ENCODE peak calls at places on chromosomes 1 and 21, in four cellular contexts. One of them, this sample, is unnamed.

GRCh38 chr1:155013632-155014031 is 11.0 kb downstream of the ZBTB7B start:
- DNase-seq in HCT116: no peak
- DNase-seq in SK-N-SH: no peak
- DNase-seq in K562: peak; percentile 73
- DNase-seq in this sample: no peak

GRCh38 chr21:36169465-36170128 is 13.0 kb downstream of the DOP1B start:
- DNase-seq in HCT116: no peak
- DNase-seq in SK-N-SH: no peak
- DNase-seq in K562: no peak
- DNase-seq in this sample: no peak

GRCh38 chr1:22717038-22717758 is 6.6 kb downstream of the EPHB2 start:
- DNase-seq in HCT116: no peak
- DNase-seq in SK-N-SH: no peak
- DNase-seq in K562: no peak
- DNase-seq in this sample: no peak

GRCh38 chr1:216914974-216915373 is 191.7 kb upstream of the ESRRG start:
- DNase-seq in HCT116: no peak
- DNase-seq in SK-N-SH: no peak
- DNase-seq in K562: no peak
- DNase-seq in this sample: no peak

GRCh38 chr1:241640149-241640866 is at the start of the genes CHML and OPN3:
- DNase-seq in HCT116: peak; percentile 65
- DNase-seq in SK-N-SH: peak; percentile 99
- DNase-seq in K562: peak; percentile 99
- DNase-seq in this sample: peak; percentile 76

GRCh38 chr1:67429011-67429527 is 1.1 kb downstream of the SERBP1 start:
- DNase-seq in HCT116: no peak
- DNase-seq in SK-N-SH: peak; percentile 32
- DNase-seq in K562: peak; percentile 30
- DNase-seq in this sample: no peak

GRCh38 chr1:172356620-172357019 is 63.9 kb upstream of the C1orf105 start:
- DNase-seq in HCT116: peak; percentile 56
- DNase-seq in SK-N-SH: no peak
- DNase-seq in K562: no peak
- DNase-seq in this sample: no peak

GRCh38 chr1:6349254-6349943 is 44.2 kb downstream of the ACOT7 start:
- DNase-seq in HCT116: no peak
- DNase-seq in SK-N-SH: no peak
- DNase-seq in K562: no peak
- DNase-seq in this sample: no peak

GRCh38 chr1:44653107-44653964 is 20.9 kb downstream of the TMEM53 start:
- DNase-seq in HCT116: no peak
- DNase-seq in SK-N-SH: no peak
- DNase-seq in K562: no peak
- DNase-seq in this sample: no peak

GRCh38 chr1:2975466-2976179 is 45.6 kb upstream of the ACTRT2 start:
- DNase-seq in HCT116: no peak
- DNase-seq in SK-N-SH: no peak
- DNase-seq in K562: no peak
- DNase-seq in this sample: no peak

GRCh38 chr1:15680614-15681345 is 3.3 kb upstream of the PLEKHM2 start:
- DNase-seq in HCT116: no peak
- DNase-seq in SK-N-SH: no peak
- DNase-seq in K562: no peak
- DNase-seq in this sample: peak; percentile 20

GRCh38 chr21:18716578-18717138 is 313.1 kb upstream of the TMPRSS15 start:
- DNase-seq in HCT116: no peak
- DNase-seq in SK-N-SH: no peak
- DNase-seq in K562: no peak
- DNase-seq in this sample: no peak

GRCh38 chr1:160575112-160575664 is 4.1 kb downstream of the CD84 start:
- DNase-seq in HCT116: no peak
- DNase-seq in SK-N-SH: no peak
- DNase-seq in K562: peak; percentile 30
- DNase-seq in this sample: no peak

GRCh38 chr1:205632374-205633169 is 761 bp upstream of the ELK4 start:
- DNase-seq in HCT116: peak; percentile 4
- DNase-seq in SK-N-SH: no peak
- DNase-seq in K562: no peak
- DNase-seq in this sample: no peak

GRCh38 chr1:59432531-59433439 is 135.9 kb downstream of the FGGY start:
- DNase-seq in HCT116: no peak
- DNase-seq in SK-N-SH: no peak
- DNase-seq in K562: no peak
- DNase-seq in this sample: peak; percentile 75

GRCh38 chr21:33844104-33844889 is 71.3 kb downstream of the ATP5PO start:
- DNase-seq in HCT116: no peak
- DNase-seq in SK-N-SH: no peak
- DNase-seq in K562: no peak
- DNase-seq in this sample: peak; percentile 40

GRCh38 chr1:113976609-113977278 is 2.5 kb upstream of the OLFML3 start:
- DNase-seq in HCT116: peak; percentile 3
- DNase-seq in SK-N-SH: peak; percentile 38
- DNase-seq in K562: peak; percentile 43
- DNase-seq in this sample: peak; percentile 37

GRCh38 chr1:166164995-166165660 is 1.7 kb downstream of the FAM78B start:
- DNase-seq in HCT116: no peak
- DNase-seq in SK-N-SH: peak; percentile 64
- DNase-seq in K562: peak; percentile 47
- DNase-seq in this sample: peak; percentile 8

GRCh38 chr1:6947952-6948351 is 162.7 kb downstream of the CAMTA1 start:
- DNase-seq in HCT116: no peak
- DNase-seq in SK-N-SH: no peak
- DNase-seq in K562: no peak
- DNase-seq in this sample: no peak

GRCh38 chr1:226411619-226412018 is 3.7 kb upstream of the PARP1 start:
- DNase-seq in HCT116: no peak
- DNase-seq in SK-N-SH: no peak
- DNase-seq in K562: no peak
- DNase-seq in this sample: no peak

GRCh38 chr1:32345289-32345827 is 9.3 kb upstream of the MARCKSL1 start:
- DNase-seq in HCT116: no peak
- DNase-seq in SK-N-SH: no peak
- DNase-seq in K562: peak; percentile 80
- DNase-seq in this sample: peak; percentile 75

GRCh38 chr1:232223309-232223708 is 406.6 kb downstream of the SIPA1L2 start:
- DNase-seq in HCT116: no peak
- DNase-seq in SK-N-SH: no peak
- DNase-seq in K562: no peak
- DNase-seq in this sample: no peak

GRCh38 chr21:21279193-21279901 is 281.1 kb downstream of the NCAM2 start:
- DNase-seq in HCT116: no peak
- DNase-seq in SK-N-SH: no peak
- DNase-seq in K562: no peak
- DNase-seq in this sample: no peak

GRCh38 chr21:42513151-42513984 is at the start of gene SLC37A1:
- DNase-seq in HCT116: no peak
- DNase-seq in SK-N-SH: peak; percentile 75
- DNase-seq in K562: peak; percentile 40
- DNase-seq in this sample: no peak

GRCh38 chr1:224524679-224525078 is 90.1 kb upstream of the WDR26 start:
- DNase-seq in HCT116: no peak
- DNase-seq in SK-N-SH: no peak
- DNase-seq in K562: no peak
- DNase-seq in this sample: no peak

GRCh38 chr1:175555266-175555665 is 188.1 kb downstream of the TNR start:
- DNase-seq in HCT116: no peak
- DNase-seq in SK-N-SH: no peak
- DNase-seq in K562: no peak
- DNase-seq in this sample: no peak

GRCh38 chr1:183632087-183632486 is 3.5 kb downstream of the ARPC5 start:
- DNase-seq in HCT116: no peak
- DNase-seq in SK-N-SH: no peak
- DNase-seq in K562: no peak
- DNase-seq in this sample: peak; percentile 44

GRCh38 chr1:178541829-178542553 is 29.1 kb downstream of the TEX35 start:
- DNase-seq in HCT116: no peak
- DNase-seq in SK-N-SH: peak; percentile 82
- DNase-seq in K562: peak; percentile 38
- DNase-seq in this sample: peak; percentile 88

GRCh38 chr1:170593612-170594011 is 61.6 kb downstream of the GORAB start:
- DNase-seq in HCT116: no peak
- DNase-seq in SK-N-SH: no peak
- DNase-seq in K562: no peak
- DNase-seq in this sample: no peak

GRCh38 chr1:109979489-109980091 is 5.0 kb upstream of the AHCYL1 start:
- DNase-seq in HCT116: no peak
- DNase-seq in SK-N-SH: no peak
- DNase-seq in K562: peak; percentile 78
- DNase-seq in this sample: no peak

GRCh38 chr21:32559004-32559610 is 26.2 kb downstream of the TCP10L start:
- DNase-seq in HCT116: no peak
- DNase-seq in SK-N-SH: no peak
- DNase-seq in K562: no peak
- DNase-seq in this sample: no peak

GRCh38 chr1:61332796-61333195 is 250.4 kb downstream of the NFIA start:
- DNase-seq in HCT116: no peak
- DNase-seq in SK-N-SH: no peak
- DNase-seq in K562: no peak
- DNase-seq in this sample: no peak

DNA sequence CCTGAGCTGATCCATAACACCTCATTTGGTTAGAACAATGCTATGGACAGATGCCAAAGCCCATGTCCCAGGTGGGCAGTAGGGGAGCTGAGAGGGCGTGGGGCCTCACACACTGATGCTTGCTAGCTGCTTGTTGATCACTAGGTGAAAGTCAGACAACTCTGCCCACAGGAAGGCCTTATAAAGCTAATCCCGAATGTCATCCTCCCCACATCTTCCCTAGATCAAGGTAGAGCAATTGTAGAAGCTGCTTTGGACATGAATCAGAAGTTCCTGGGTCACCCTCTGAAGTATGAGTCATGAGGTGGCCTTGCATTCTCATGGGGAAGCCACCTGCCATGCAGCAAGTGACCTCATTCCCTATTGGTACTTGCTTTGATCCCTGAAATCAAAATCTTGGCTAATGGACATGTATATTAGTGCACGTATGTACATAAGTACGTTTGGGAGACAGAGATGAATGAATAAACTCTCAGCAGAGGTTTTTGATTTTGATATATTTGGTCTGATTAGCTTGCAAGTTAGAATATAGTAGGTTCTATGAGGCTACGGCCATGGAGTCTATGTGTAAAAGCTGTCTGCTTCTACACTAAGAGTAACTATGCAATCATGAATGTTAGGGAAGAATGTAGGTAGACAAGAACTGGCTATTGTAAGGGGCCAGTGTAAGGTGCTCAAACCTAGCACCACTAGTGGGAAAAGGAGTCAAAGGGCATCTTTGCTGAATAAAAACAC is 52.7 kb downstream of the ABCA4 start:
- DNase-seq in HCT116: peak; percentile 94
- DNase-seq in SK-N-SH: no peak
- DNase-seq in K562: no peak
- DNase-seq in this sample: peak; percentile 95
- TF ChIP-seq ZBTB33 in HCT116: no peak
- TF ChIP-seq ZBTB33 in SK-N-SH: no peak
- TF ChIP-seq ZBTB33 in K562: no peak
- TF ChIP-seq ZBTB33 in this sample: no peak

DNA sequence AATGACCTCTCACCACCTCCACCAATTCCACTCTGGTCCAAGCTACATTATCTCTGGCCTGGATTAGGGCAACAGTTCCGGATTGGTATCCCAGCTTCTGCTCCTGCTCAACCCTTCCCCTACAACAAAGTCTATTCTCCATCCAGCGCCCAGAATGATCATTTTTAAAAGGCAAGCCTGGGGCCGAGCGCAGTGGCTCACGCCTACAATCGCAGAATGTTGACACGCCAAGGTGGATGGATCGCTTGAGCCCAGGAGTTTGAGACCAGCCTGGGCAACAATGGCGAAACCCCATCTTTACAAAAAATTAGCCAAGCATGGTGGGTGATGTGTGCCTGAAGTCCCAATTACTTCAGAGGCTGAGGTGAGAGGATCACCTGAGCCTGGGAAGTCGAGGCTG is 2.2 kb downstream of the LYST start:
- DNase-seq in HCT116: no peak
- DNase-seq in SK-N-SH: no peak
- DNase-seq in K562: no peak
- DNase-seq in this sample: no peak
- H3K9ac ChIP-seq in HCT116: no peak overlapping the region
- H3K9ac ChIP-seq in SK-N-SH: no peak overlapping the region
- H3K9ac ChIP-seq in K562: no peak overlapping the region
- H3K9ac ChIP-seq in this sample: no peak overlapping the region

GRCh38 chr21:44959376-44960091 is 19.7 kb downstream of the SLX9 start:
- DNase-seq in HCT116: no peak
- DNase-seq in SK-N-SH: no peak
- DNase-seq in K562: no peak
- DNase-seq in this sample: no peak
- TF ChIP-seq JUND in HCT116: no peak
- TF ChIP-seq JUND in SK-N-SH: no peak
- TF ChIP-seq JUND in K562: no peak
- TF ChIP-seq JUND in this sample: no peak

DNA sequence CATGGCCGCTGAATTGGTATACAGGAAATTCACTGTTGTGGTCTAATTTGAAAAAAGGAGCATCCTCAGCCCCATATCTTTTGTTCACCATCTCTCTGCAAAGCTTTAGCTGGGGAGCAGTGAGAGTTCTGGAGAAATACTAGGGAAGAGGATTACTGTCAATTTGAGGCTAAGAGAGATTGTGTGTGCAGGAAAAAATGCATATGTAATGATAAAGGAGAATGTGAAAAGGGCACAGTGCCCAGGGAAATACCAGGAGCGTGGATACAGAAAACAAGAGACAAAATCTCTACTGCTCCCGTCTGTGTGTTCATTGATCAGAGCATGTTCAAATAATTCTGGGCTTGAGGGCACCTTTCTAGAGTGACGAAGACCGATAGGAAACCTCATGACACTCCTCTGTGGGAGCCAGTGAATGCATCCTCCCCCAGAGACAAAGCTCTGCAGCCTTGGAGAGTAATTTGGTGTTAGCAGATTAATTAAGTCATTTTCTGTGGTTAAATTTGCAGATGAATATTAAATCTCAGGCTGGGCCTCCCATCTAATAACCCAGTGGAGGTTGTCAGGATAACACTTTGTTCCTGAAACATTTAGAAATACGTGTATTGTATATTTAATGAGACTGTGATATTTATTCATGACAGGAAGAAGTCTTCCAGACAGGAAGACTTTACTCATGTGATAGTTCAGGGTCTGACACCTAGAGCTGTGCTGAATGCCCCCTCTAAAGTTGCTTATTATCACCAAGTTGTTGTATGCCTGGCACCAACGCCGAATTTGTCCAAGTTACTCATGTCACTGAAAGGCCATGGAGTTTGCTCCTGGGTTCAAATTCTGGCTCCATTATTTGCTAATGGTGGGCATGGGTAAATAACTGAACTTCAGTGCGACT is 287.3 kb upstream of the SGIP1 start:
- DNase-seq in HCT116: no peak
- DNase-seq in SK-N-SH: no peak
- DNase-seq in K562: no peak
- DNase-seq in this sample: no peak
- TF ChIP-seq ZBTB33 in HCT116: no peak
- TF ChIP-seq ZBTB33 in SK-N-SH: no peak
- TF ChIP-seq ZBTB33 in K562: no peak
- TF ChIP-seq ZBTB33 in this sample: no peak